ENCODE peak calls at places on chromosomes 4 and X, in seven cellular contexts. One of them, this sample, is unnamed.

GRCh38 chrX:132738951-132739350 is 219.5 kb downstream of the HS6ST2 start:
- DNase-seq in IMR-90: no peak
- DNase-seq in K562: no peak
- DNase-seq in SK-N-SH: no peak
- DNase-seq in H1: no peak
- DNase-seq in GM12878: no peak
- DNase-seq in A549: no peak
- DNase-seq in this sample: no peak

GRCh38 chr4:107423677-107424405 is 296.2 kb downstream of the PAPSS1 start:
- DNase-seq in GM12878: no peak
- DNase-seq in IMR-90: no peak
- DNase-seq in A549: no peak
- DNase-seq in H1: no peak
- DNase-seq in K562: no peak
- DNase-seq in SK-N-SH: no peak
- DNase-seq in this sample: no peak

GRCh38 chr4:155342142-155342541 is 34.6 kb downstream of the MAP9 start:
- DNase-seq in SK-N-SH: no peak
- DNase-seq in IMR-90: peak; percentile 79
- DNase-seq in H1: no peak
- DNase-seq in A549: peak; percentile 52
- DNase-seq in GM12878: no peak
- DNase-seq in K562: no peak
- DNase-seq in this sample: no peak

GRCh38 chr4:8355864-8356565 is 84.5 kb downstream of the ACOX3 start:
- DNase-seq in GM12878: no peak
- DNase-seq in SK-N-SH: no peak
- DNase-seq in K562: no peak
- DNase-seq in H1: no peak
- DNase-seq in IMR-90: peak; percentile 31
- DNase-seq in A549: no peak
- DNase-seq in this sample: no peak

GRCh38 chr4:2545321-2546013 is 9.0 kb downstream of the FAM193A start:
- DNase-seq in SK-N-SH: no peak
- DNase-seq in GM12878: no peak
- DNase-seq in H1: no peak
- DNase-seq in K562: no peak
- DNase-seq in IMR-90: peak; percentile 13
- DNase-seq in A549: no peak
- DNase-seq in this sample: no peak

GRCh38 chr4:152735302-152735917 is 44.1 kb downstream of the TIGD4 start:
- DNase-seq in SK-N-SH: peak; percentile 50
- DNase-seq in A549: peak; percentile 9
- DNase-seq in GM12878: peak; percentile 32
- DNase-seq in K562: peak; percentile 11
- DNase-seq in H1: no peak
- DNase-seq in IMR-90: peak; percentile 11
- DNase-seq in this sample: no peak

GRCh38 chrX:130343411-130343810 is 3.7 kb downstream of the SLC25A14 start:
- DNase-seq in H1: no peak
- DNase-seq in K562: no peak
- DNase-seq in IMR-90: peak; percentile 10
- DNase-seq in GM12878: no peak
- DNase-seq in A549: no peak
- DNase-seq in SK-N-SH: no peak
- DNase-seq in this sample: no peak

GRCh38 chrX:48854898-48855297 is 19.5 kb upstream of the PCSK1N start:
- DNase-seq in H1: no peak
- DNase-seq in IMR-90: no peak
- DNase-seq in K562: no peak
- DNase-seq in SK-N-SH: no peak
- DNase-seq in GM12878: no peak
- DNase-seq in A549: peak; percentile 29
- DNase-seq in this sample: peak; percentile 25

DNA sequence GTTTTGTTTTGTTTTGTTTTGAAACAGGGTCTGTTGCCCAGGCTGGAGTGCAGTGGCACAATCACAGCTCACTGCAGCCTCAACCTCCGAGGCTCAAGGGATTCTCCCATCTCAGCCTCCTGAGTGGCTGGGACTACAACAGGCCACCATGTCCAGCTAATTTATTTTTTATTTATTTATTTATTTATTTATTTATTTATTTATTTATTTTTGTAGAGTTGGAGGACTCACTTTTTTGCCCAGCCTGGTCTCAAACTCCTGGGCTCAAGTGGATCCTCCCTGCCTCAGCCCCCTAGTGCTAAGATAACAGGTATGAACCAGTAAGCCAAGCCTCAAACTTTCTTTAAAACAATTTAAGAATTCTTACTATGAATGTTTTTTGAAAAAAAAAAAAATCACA is 26.6 kb upstream of the PLS3 start:
- DNase-seq in H1: no peak
- DNase-seq in A549: no peak
- DNase-seq in SK-N-SH: no peak
- DNase-seq in K562: no peak
- DNase-seq in IMR-90: no peak
- DNase-seq in GM12878: no peak
- DNase-seq in this sample: no peak
- H3K4me1 ChIP-seq in H1: no peaks in the 10 kb centered on the region
- H3K4me1 ChIP-seq in A549: peaks cover 19% of the 10 kb centered on the region
- H3K4me1 ChIP-seq in SK-N-SH: no peaks in the 10 kb centered on the region
- H3K4me1 ChIP-seq in K562: no peaks in the 10 kb centered on the region
- H3K4me1 ChIP-seq in IMR-90: peaks cover 3% of the 10 kb centered on the region
- H3K4me1 ChIP-seq in GM12878: no peaks in the 10 kb centered on the region
- H3K4me1 ChIP-seq in this sample: no peaks in the 10 kb centered on the region

DNA sequence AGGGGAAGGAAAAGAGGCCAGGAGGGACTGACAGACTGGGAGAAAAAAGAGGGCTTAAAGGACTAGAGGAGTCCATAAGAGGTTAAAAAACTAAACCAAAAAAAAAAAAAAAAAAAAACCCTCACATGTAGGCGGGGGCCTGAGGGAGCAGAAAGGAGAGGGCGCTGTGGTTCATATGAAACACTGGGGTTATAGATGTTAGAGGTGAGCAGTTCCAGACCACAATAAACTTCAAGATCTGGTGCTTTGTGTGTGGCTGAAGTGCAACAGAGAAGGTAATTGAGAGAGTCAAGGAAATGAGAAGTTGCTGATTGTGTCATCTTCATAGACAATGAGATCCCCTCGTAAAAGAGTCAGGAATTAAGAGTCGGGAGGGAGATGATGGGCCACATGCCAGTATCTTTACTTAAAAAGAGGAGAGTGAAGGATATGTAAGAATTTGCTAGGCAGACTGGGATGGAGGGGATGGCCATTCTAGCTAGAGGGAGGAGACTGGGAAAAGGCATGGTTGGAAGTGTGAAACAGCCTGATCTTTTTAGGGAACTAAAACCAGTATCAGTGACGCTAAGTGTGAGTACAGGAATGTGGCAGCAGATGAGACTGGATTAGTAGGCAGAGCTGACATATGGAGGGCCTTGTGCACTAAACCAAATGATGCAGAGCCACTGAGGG is 18.4 kb upstream of the OGT start:
- DNase-seq in H1: no peak
- DNase-seq in GM12878: peak; percentile 58
- DNase-seq in K562: no peak
- DNase-seq in IMR-90: no peak
- DNase-seq in SK-N-SH: no peak
- DNase-seq in A549: no peak
- DNase-seq in this sample: no peak
- TF ChIP-seq USF2 in H1: no peak
- TF ChIP-seq USF2 in GM12878: no peak
- TF ChIP-seq USF2 in K562: no peak
- TF ChIP-seq USF2 in IMR-90: no peak
- TF ChIP-seq USF2 in SK-N-SH: no peak
- TF ChIP-seq USF2 in A549: no peak
- TF ChIP-seq USF2 in this sample: no peak

GRCh38 chrX:45747905-45748304 is 547.2 kb upstream of the DIPK2B start:
- DNase-seq in A549: no peak
- DNase-seq in SK-N-SH: no peak
- DNase-seq in GM12878: no peak
- DNase-seq in H1: no peak
- DNase-seq in K562: no peak
- DNase-seq in IMR-90: no peak
- DNase-seq in this sample: no peak

GRCh38 chrX:45751156-45751555 is 550.5 kb upstream of the DIPK2B start:
- DNase-seq in SK-N-SH: no peak
- DNase-seq in GM12878: no peak
- DNase-seq in IMR-90: no peak
- DNase-seq in H1: no peak
- DNase-seq in K562: no peak
- DNase-seq in A549: no peak
- DNase-seq in this sample: no peak

GRCh38 chrX:45748443-45748842 is 547.8 kb upstream of the DIPK2B start:
- DNase-seq in H1: no peak
- DNase-seq in A549: no peak
- DNase-seq in IMR-90: no peak
- DNase-seq in GM12878: no peak
- DNase-seq in K562: no peak
- DNase-seq in SK-N-SH: no peak
- DNase-seq in this sample: no peak

GRCh38 chrX:45749375-45749774 is 548.7 kb upstream of the DIPK2B start:
- DNase-seq in IMR-90: no peak
- DNase-seq in A549: no peak
- DNase-seq in H1: no peak
- DNase-seq in GM12878: no peak
- DNase-seq in SK-N-SH: no peak
- DNase-seq in K562: no peak
- DNase-seq in this sample: no peak

GRCh38 chrX:45750639-45751038 is 550.0 kb upstream of the DIPK2B start:
- DNase-seq in A549: no peak
- DNase-seq in K562: no peak
- DNase-seq in GM12878: no peak
- DNase-seq in H1: no peak
- DNase-seq in IMR-90: no peak
- DNase-seq in SK-N-SH: no peak
- DNase-seq in this sample: no peak
- H3K4me1 ChIP-seq in A549: peaks cover 53% of the 10 kb centered on the region
- H3K4me1 ChIP-seq in K562: no peaks in the 10 kb centered on the region
- H3K4me1 ChIP-seq in GM12878: no peaks in the 10 kb centered on the region
- H3K4me1 ChIP-seq in H1: no peaks in the 10 kb centered on the region
- H3K4me1 ChIP-seq in IMR-90: peaks cover 8% of the 10 kb centered on the region
- H3K4me1 ChIP-seq in SK-N-SH: no peaks in the 10 kb centered on the region
- H3K4me1 ChIP-seq in this sample: peaks cover 3% of the 10 kb centered on the region

DNA sequence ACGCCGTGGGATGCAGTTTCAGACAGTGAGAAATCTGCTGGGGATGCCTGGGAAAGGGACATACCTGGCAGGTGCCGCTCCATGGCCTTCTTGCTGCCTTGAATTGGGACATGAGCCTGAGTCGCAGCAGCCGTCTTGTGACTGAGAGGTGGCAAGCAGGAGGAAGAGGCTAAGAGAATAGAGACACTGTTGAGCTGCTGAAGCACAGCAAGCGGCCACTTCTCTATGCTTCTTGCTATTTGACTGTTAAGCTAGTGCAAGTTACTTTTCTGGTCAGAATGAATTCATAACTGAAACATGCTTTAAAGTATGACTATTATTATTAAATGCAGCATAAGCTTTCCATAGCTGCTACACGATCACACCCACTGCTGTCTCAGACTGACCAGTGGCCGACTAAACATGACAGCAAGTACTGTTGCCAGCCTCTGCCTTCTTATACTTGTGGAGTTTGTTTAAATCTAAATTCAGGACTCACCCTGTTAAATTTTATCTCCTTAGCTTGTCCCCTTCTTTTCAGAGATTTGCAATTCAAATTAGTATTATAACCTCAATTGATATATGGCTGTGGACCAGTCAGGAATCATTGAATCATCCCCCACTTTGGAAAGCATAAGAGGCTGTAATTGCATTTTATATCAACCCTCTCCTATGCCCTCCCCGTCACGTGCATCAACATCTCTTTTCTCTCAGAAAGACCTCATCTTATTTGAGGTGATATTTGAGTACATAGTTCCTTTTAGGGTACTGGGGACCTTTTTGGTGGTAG is 24.8 kb upstream of the ACSL1 start:
- DNase-seq in A549: no peak
- DNase-seq in GM12878: no peak
- DNase-seq in K562: no peak
- DNase-seq in SK-N-SH: no peak
- DNase-seq in IMR-90: no peak
- DNase-seq in H1: no peak
- DNase-seq in this sample: no peak
- TF ChIP-seq USF2 in A549: no peak
- TF ChIP-seq USF2 in GM12878: no peak
- TF ChIP-seq USF2 in K562: no peak
- TF ChIP-seq USF2 in SK-N-SH: no peak
- TF ChIP-seq USF2 in IMR-90: no peak
- TF ChIP-seq USF2 in H1: no peak
- TF ChIP-seq USF2 in this sample: no peak

DNA sequence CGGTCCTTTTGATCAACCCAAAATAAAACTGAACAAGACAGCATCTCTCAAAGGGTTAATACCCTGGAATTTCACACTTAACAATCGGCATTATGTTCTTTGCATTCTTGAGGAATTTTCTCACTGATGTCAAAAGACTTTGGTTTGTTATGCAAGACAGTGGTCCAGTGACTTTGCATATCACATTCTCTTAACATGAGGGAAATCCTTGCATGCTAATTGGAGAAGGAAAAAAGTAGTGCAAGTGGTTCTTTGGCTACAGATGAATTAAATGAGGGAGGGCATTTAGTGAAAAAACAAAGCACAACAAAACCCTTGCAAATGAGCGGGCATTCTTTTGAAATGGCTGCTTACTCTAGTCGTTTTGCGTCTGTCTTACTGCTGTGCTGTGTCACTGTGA is 105.1 kb upstream of the LIMCH1 start:
- DNase-seq in IMR-90: peak; percentile 8
- DNase-seq in SK-N-SH: no peak
- DNase-seq in H1: peak; percentile 38
- DNase-seq in GM12878: no peak
- DNase-seq in K562: no peak
- DNase-seq in A549: peak; percentile 57
- DNase-seq in this sample: no peak
- H3K4me1 ChIP-seq in IMR-90: no peaks in the 10 kb centered on the region
- H3K4me1 ChIP-seq in SK-N-SH: peaks cover 24% of the 10 kb centered on the region
- H3K4me1 ChIP-seq in H1: peaks cover 9% of the 10 kb centered on the region
- H3K4me1 ChIP-seq in GM12878: no peaks in the 10 kb centered on the region
- H3K4me1 ChIP-seq in K562: no peaks in the 10 kb centered on the region
- H3K4me1 ChIP-seq in A549: peaks cover 85% of the 10 kb centered on the region
- H3K4me1 ChIP-seq in this sample: no peaks in the 10 kb centered on the region

GRCh38 chr4:123559955-123560669 is 163.5 kb downstream of the SPRY1 start:
- DNase-seq in IMR-90: peak; percentile 61
- DNase-seq in SK-N-SH: no peak
- DNase-seq in GM12878: no peak
- DNase-seq in H1: no peak
- DNase-seq in A549: no peak
- DNase-seq in K562: no peak
- DNase-seq in this sample: peak; percentile 68
- TF ChIP-seq USF2 in IMR-90: no peak
- TF ChIP-seq USF2 in SK-N-SH: no peak
- TF ChIP-seq USF2 in GM12878: no peak
- TF ChIP-seq USF2 in H1: no peak
- TF ChIP-seq USF2 in A549: no peak
- TF ChIP-seq USF2 in K562: no peak
- TF ChIP-seq USF2 in this sample: no peak

GRCh38 chrX:45778621-45779020 is 577.9 kb upstream of the DIPK2B start:
- DNase-seq in GM12878: no peak
- DNase-seq in K562: no peak
- DNase-seq in IMR-90: no peak
- DNase-seq in A549: no peak
- DNase-seq in SK-N-SH: no peak
- DNase-seq in H1: no peak
- DNase-seq in this sample: no peak
- H3K4me1 ChIP-seq in GM12878: no peaks in the 10 kb centered on the region
- H3K4me1 ChIP-seq in K562: no peaks in the 10 kb centered on the region
- H3K4me1 ChIP-seq in IMR-90: peaks cover 1% of the 10 kb centered on the region
- H3K4me1 ChIP-seq in A549: peaks cover 93% of the 10 kb centered on the region
- H3K4me1 ChIP-seq in SK-N-SH: no peaks in the 10 kb centered on the region
- H3K4me1 ChIP-seq in H1: peaks cover 2% of the 10 kb centered on the region
- H3K4me1 ChIP-seq in this sample: no peaks in the 10 kb centered on the region

GRCh38 chr4:11505225-11505971 is 76.7 kb upstream of the HS3ST1 start:
- DNase-seq in SK-N-SH: no peak
- DNase-seq in GM12878: no peak
- DNase-seq in A549: peak; percentile 41
- DNase-seq in IMR-90: no peak
- DNase-seq in H1: no peak
- DNase-seq in K562: no peak
- DNase-seq in this sample: no peak
- TF ChIP-seq USF2 in SK-N-SH: no peak
- TF ChIP-seq USF2 in GM12878: no peak
- TF ChIP-seq USF2 in A549: no peak
- TF ChIP-seq USF2 in IMR-90: no peak
- TF ChIP-seq USF2 in H1: no peak
- TF ChIP-seq USF2 in K562: no peak
- TF ChIP-seq USF2 in this sample: no peak